ENCODE peak calls at places on chromosomes 11 and 22, in four cellular contexts. H, Y, S and P are unnamed samples.

GRCh38 chr11:61023086-61024035 is 51.9 kb downstream of the CD6 start:
- DNase-seq in H (no peak), Y (no peak), S (no peak), P (no peak)

GRCh38 chr22:49694462-49695260 is 133.0 kb downstream of the BRD1 start:
- DNase-seq in H (no peak), Y (no peak), S (no peak), P (no peak)

GRCh38 chr11:420054-420910 is 5.5 kb upstream of the SIGIRR start:
- DNase-seq in H (peak), Y (no peak), S (no peak), P (no peak)

GRCh38 chr11:115548878-115549528 is 44.8 kb upstream of the CADM1 start:
- DNase-seq in H (no peak), Y (no peak), S (peak), P (no peak)

GRCh38 chr11:15349413-15349812 is 234.7 kb downstream of the INSC start:
- DNase-seq in H (no peak), Y (no peak), S (no peak), P (no peak)

GRCh38 chr22:42307806-42308563 is 37.5 kb upstream of the TCF20 start:
- DNase-seq in H (no peak), Y (no peak), S (no peak), P (no peak)

GRCh38 chr11:10414659-10415058 is 40.4 kb upstream of the AMPD3 start:
- DNase-seq in H (peak), Y (peak), S (no peak), P (peak)

GRCh38 chr11:104967493-104968364 is 645 bp downstream of the CASP4 start:
- DNase-seq in H (no peak), Y (peak), S (peak), P (no peak)

GRCh38 chr11:110294509-110294908 is 1.9 kb downstream of the RDX start:
- DNase-seq in H (no peak), Y (no peak), S (no peak), P (no peak)

GRCh38 chr22:47337161-47337621 is 574.7 kb downstream of the TBC1D22A start:
- DNase-seq in H (no peak), Y (peak), S (peak), P (peak)

GRCh38 chr11:2884424-2884815 is 1.2 kb downstream of the CDKN1C start:
- DNase-seq in H (peak), Y (peak), S (no peak), P (peak)

GRCh38 chr22:46251816-46252380 is 1.8 kb upstream of the CDPF1 start:
- DNase-seq in H (no peak), Y (no peak), S (no peak), P (no peak)

GRCh38 chr22:46247443-46247975 is 2.6 kb downstream of the CDPF1 start:
- DNase-seq in H (no peak), Y (no peak), S (no peak), P (no peak)

GRCh38 chr22:46250783-46251125 is 661 bp upstream of the CDPF1 start:
- DNase-seq in H (no peak), Y (no peak), S (no peak), P (no peak)

GRCh38 chr22:46251266-46251665 is 1.2 kb upstream of the CDPF1 start:
- DNase-seq in H (no peak), Y (no peak), S (no peak), P (peak)

DNA sequence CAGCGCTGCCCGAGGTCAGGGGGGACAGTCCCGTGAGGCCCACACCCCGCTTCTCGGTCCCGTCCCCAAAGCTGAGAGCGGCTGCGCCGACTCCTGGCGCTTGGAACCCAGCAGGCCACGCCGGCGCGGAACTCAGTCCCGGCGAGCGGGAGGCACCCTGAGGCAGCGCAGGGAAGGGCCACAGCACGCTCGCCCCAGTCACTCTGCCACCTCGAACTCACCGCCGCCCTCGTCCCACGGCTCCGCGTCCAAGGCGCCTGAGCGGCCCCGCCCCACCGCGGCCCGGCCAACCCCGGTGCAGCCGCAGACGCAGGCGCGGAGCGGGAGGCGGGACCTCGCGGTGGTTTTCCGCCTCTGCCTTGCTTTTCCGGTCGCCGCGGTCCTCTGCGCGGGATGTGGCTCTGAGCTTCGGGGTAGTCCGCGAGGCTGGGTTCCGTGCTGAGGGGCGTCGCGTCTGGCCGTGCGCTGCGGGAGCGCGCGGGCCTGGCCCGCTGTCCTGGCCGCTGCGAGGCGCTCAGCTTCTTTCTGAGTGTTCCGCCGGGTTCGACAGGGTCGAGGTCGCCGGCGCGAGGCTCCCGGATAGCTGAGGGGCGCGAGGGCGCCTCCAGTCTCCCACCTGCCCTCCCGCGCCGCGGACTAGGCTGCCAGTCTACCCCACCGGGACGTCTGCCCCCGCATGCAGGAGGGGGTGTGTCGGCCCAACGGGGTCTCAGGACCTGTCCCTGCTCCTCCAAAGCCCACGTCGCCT is at the start of gene CDPF1:
- DNase-seq in H (peak), Y (peak), S (peak), P (peak)
- TF ChIP-seq CTCF in H (no peak), Y (no peak), S (no peak), P (no peak)

DNA sequence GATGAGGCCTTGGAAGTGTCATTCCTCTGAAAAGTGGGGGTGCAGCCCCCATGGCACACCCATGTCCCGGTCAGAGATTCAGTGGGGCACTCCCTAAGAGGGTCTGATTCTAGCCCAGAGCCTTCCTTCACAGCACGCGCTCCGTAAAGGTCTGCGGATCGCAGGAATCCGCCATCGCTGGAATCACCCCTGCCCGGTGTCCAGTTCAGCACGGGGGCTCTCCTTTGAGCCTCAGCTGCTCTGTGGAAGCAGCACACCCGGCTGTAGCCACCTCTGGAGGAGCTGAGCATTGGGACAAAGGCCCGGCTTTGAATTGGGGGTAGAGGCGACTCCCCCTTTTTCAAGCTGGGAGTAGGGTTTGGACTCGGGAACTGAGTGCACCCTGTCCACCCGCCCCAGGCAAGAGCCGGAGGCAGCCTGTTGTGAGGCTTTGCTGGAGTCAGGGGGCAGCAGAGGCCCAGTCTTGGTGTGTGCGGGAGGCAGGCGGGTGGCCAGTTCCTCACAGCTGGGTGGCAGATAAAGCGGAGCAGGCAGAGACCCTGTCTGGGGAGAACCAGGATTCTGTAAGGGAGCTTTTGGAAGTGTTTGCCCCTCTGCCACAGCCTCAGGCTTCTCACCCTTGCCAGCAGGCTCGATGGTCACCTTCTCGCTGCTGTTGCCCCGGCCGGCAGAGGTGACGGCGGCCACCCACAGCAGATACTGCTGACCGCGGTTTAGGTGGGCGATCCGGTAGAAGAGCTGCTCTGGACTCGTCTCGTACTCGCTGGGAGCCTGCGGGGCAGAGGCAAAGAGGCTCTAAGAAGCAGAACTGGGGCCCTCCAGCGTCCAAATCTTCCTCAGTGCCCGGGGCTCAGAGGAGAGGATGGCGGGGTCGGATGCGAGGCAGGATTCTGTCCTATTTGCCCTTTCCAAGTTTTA is 115.9 kb downstream of the CEP164 start:
- DNase-seq in H (no peak), Y (peak), S (peak), P (peak)
- TF ChIP-seq CTCF in H (peak), Y (peak), S (no peak), P (peak)

GRCh38 chr11:70313945-70314344 is 43.5 kb downstream of the PPFIA1 start:
- DNase-seq in H (no peak), Y (no peak), S (no peak), P (no peak)

GRCh38 chr11:70312401-70313357 is 42.2 kb downstream of the PPFIA1 start:
- DNase-seq in H (no peak), Y (no peak), S (no peak), P (no peak)

GRCh38 chr11:70315726-70316125 is 45.2 kb downstream of the PPFIA1 start:
- DNase-seq in H (no peak), Y (no peak), S (no peak), P (no peak)

GRCh38 chr11:70314730-70315129 is 44.2 kb downstream of the PPFIA1 start:
- DNase-seq in H (no peak), Y (no peak), S (no peak), P (no peak)

DNA sequence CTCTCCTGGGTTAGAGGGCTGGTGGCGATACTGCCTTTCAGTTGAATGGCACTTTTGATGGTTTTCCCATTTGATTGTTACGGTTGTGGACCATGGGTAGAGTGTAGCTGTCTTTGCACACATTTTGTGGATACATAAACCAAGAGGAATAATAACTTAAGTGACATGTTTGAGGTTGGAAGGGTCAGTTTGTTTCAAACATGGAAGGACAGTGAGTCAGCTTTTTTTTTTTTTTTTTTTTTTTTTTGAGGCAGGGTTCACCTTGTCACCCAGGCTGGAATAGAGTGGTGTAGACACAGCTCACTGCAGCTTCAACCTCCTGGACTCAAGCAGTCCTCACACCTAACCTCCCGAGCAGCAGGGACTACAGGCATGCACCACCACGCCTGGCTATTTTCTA is 41.1 kb downstream of the PPFIA1 start:
- DNase-seq in H (no peak), Y (no peak), S (no peak), P (no peak)
- TF ChIP-seq CTCF in H (no peak), Y (no peak), S (no peak), P (no peak)

DNA sequence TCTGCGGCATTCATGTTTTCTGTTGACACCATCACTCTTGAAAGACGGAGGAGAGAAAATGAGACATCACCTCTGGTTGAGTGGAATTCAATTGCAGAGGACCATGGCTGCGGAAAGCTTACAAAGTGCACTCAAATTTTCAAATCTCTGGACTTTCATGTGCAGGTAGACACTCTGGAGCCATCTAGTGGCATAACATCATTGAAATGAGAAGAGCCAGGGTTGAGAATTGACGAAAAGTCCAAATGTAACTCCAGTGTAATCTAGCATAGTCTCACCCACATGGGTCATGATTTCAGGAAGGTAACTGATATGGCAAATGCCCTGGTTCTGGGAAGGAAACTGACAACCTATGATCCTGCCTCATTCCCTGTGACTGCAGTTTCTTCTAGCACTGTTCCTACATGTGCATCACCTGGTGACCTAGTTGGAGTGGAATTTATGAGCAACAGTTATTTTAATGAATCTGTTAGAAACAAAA is 687.8 kb downstream of the KCNA4 start:
- DNase-seq in H (no peak), Y (peak), S (peak), P (peak)
- TF ChIP-seq CTCF in H (no peak), Y (peak), S (peak), P (peak)

GRCh38 chr11:100574894-100575769 is 112.0 kb upstream of the ARHGAP42 start:
- DNase-seq in H (no peak), Y (peak), S (no peak), P (peak)
- TF ChIP-seq CTCF in H (peak), Y (peak), S (peak), P (peak)

GRCh38 chr22:22548349-22548716 is 10.7 kb downstream of the PRAME start:
- DNase-seq in H (no peak), Y (no peak), S (no peak), P (no peak)

GRCh38 chr22:22547226-22547625 is 11.8 kb downstream of the PRAME start:
- DNase-seq in H (no peak), Y (no peak), S (no peak), P (no peak)

GRCh38 chr22:22547692-22548348 is 11.2 kb downstream of the PRAME start:
- DNase-seq in H (no peak), Y (no peak), S (no peak), P (no peak)

GRCh38 chr22:22546490-22546889 is 12.6 kb downstream of the PRAME start:
- DNase-seq in H (no peak), Y (peak), S (no peak), P (peak)

GRCh38 chr22:22545084-22545483 is 14.0 kb downstream of the PRAME start:
- DNase-seq in H (no peak), Y (no peak), S (no peak), P (no peak)
- TF ChIP-seq CTCF in H (no peak), Y (no peak), S (no peak), P (no peak)